ENCODE peak calls at places on chromosomes 6 and 20, in nine cellular contexts. One of them, this sample, is unnamed.

GRCh38 chr6:81683928-81684327 is 68.6 kb downstream of the TENT5A start:
- DNase-seq in neural progenitor cell: no peak
- DNase-seq in GM23248: peak; percentile 15
- DNase-seq in MM.1S: no peak
- DNase-seq in OCI-LY7: no peak
- DNase-seq in GM23338: no peak
- DNase-seq in hepatocyte: no peak
- DNase-seq in PC-3: no peak
- DNase-seq in SK-N-SH: peak; percentile 6
- DNase-seq in this sample: no peak

GRCh38 chr6:39558791-39559190 is 166.4 kb downstream of the KIF6 start:
- DNase-seq in neural progenitor cell: no peak
- DNase-seq in GM23248: no peak
- DNase-seq in MM.1S: no peak
- DNase-seq in OCI-LY7: no peak
- DNase-seq in GM23338: no peak
- DNase-seq in hepatocyte: no peak
- DNase-seq in PC-3: no peak
- DNase-seq in SK-N-SH: no peak
- DNase-seq in this sample: no peak

GRCh38 chr20:48716086-48716485 is 111.7 kb downstream of the PREX1 start:
- DNase-seq in neural progenitor cell: no peak
- DNase-seq in GM23248: no peak
- DNase-seq in MM.1S: no peak
- DNase-seq in OCI-LY7: no peak
- DNase-seq in GM23338: no peak
- DNase-seq in hepatocyte: no peak
- DNase-seq in PC-3: no peak
- DNase-seq in SK-N-SH: no peak
- DNase-seq in this sample: no peak

GRCh38 chr6:4397307-4397706 is 261.9 kb upstream of the ECI2 start:
- DNase-seq in neural progenitor cell: no peak
- DNase-seq in GM23248: no peak
- DNase-seq in MM.1S: no peak
- DNase-seq in OCI-LY7: no peak
- DNase-seq in GM23338: no peak
- DNase-seq in hepatocyte: no peak
- DNase-seq in PC-3: no peak
- DNase-seq in SK-N-SH: no peak
- DNase-seq in this sample: no peak

GRCh38 chr6:89843070-89843469 is 13.4 kb downstream of the CASP8AP2 start:
- DNase-seq in neural progenitor cell: no peak
- DNase-seq in GM23248: peak; percentile 67
- DNase-seq in MM.1S: no peak
- DNase-seq in OCI-LY7: no peak
- DNase-seq in GM23338: no peak
- DNase-seq in hepatocyte: no peak
- DNase-seq in PC-3: peak; percentile 23
- DNase-seq in SK-N-SH: no peak
- DNase-seq in this sample: no peak

GRCh38 chr6:168222261-168222660 is 97.3 kb downstream of the DACT2 start:
- DNase-seq in neural progenitor cell: no peak
- DNase-seq in GM23248: no peak
- DNase-seq in MM.1S: no peak
- DNase-seq in OCI-LY7: no peak
- DNase-seq in GM23338: no peak
- DNase-seq in hepatocyte: no peak
- DNase-seq in PC-3: no peak
- DNase-seq in SK-N-SH: no peak
- DNase-seq in this sample: no peak

GRCh38 chr6:150251566-150252186 is 108.8 kb downstream of the PPP1R14C start:
- DNase-seq in neural progenitor cell: no peak
- DNase-seq in GM23248: no peak
- DNase-seq in MM.1S: no peak
- DNase-seq in OCI-LY7: no peak
- DNase-seq in GM23338: no peak
- DNase-seq in hepatocyte: no peak
- DNase-seq in PC-3: no peak
- DNase-seq in SK-N-SH: no peak
- DNase-seq in this sample: no peak

GRCh38 chr20:35146299-35146921 is 726 bp downstream of the EDEM2 start:
- DNase-seq in neural progenitor cell: peak; percentile 65
- DNase-seq in GM23248: peak; percentile 70
- DNase-seq in MM.1S: peak; percentile 11
- DNase-seq in OCI-LY7: peak; percentile 14
- DNase-seq in GM23338: peak; percentile 75
- DNase-seq in hepatocyte: peak; percentile 47
- DNase-seq in PC-3: peak; percentile 47
- DNase-seq in SK-N-SH: peak; percentile 71
- DNase-seq in this sample: no peak

GRCh38 chr6:97705568-97705967 is 422.6 kb upstream of the MMS22L start:
- DNase-seq in neural progenitor cell: peak; percentile 73
- DNase-seq in GM23248: peak; percentile 42
- DNase-seq in MM.1S: no peak
- DNase-seq in OCI-LY7: peak; percentile 7
- DNase-seq in GM23338: peak; percentile 86
- DNase-seq in hepatocyte: no peak
- DNase-seq in PC-3: peak; percentile 9
- DNase-seq in SK-N-SH: peak; percentile 17
- DNase-seq in this sample: peak; percentile 7

GRCh38 chr6:36054965-36055364 is 27.4 kb downstream of the MAPK14 start:
- DNase-seq in neural progenitor cell: no peak
- DNase-seq in GM23248: no peak
- DNase-seq in MM.1S: peak; percentile 19
- DNase-seq in OCI-LY7: no peak
- DNase-seq in GM23338: no peak
- DNase-seq in hepatocyte: no peak
- DNase-seq in PC-3: no peak
- DNase-seq in SK-N-SH: no peak
- DNase-seq in this sample: no peak

GRCh38 chr6:44800171-44800671 is 412.7 kb downstream of the CDC5L start:
- DNase-seq in neural progenitor cell: peak; percentile 23
- DNase-seq in GM23248: peak; percentile 51
- DNase-seq in MM.1S: no peak
- DNase-seq in OCI-LY7: no peak
- DNase-seq in GM23338: no peak
- DNase-seq in hepatocyte: peak; percentile 80
- DNase-seq in PC-3: peak; percentile 27
- DNase-seq in SK-N-SH: no peak
- DNase-seq in this sample: no peak

GRCh38 chr20:50569864-50570836 is 60.0 kb downstream of the PTPN1 start:
- DNase-seq in neural progenitor cell: peak; percentile 56
- DNase-seq in GM23248: peak; percentile 57
- DNase-seq in MM.1S: peak; percentile 24
- DNase-seq in OCI-LY7: peak; percentile 38
- DNase-seq in GM23338: peak; percentile 72
- DNase-seq in hepatocyte: no peak
- DNase-seq in PC-3: peak; percentile 40
- DNase-seq in SK-N-SH: no peak
- DNase-seq in this sample: peak; percentile 15

GRCh38 chr6:37695273-37695672 is 2.4 kb downstream of the MDGA1 start:
- DNase-seq in neural progenitor cell: peak; percentile 42
- DNase-seq in GM23248: no peak
- DNase-seq in MM.1S: no peak
- DNase-seq in OCI-LY7: no peak
- DNase-seq in GM23338: no peak
- DNase-seq in hepatocyte: no peak
- DNase-seq in PC-3: no peak
- DNase-seq in SK-N-SH: no peak
- DNase-seq in this sample: no peak

GRCh38 chr6:37696841-37697735 is 595 bp downstream of the MDGA1 start:
- DNase-seq in neural progenitor cell: peak; percentile 55
- DNase-seq in GM23248: peak; percentile 61
- DNase-seq in MM.1S: peak; percentile 13
- DNase-seq in OCI-LY7: no peak
- DNase-seq in GM23338: no peak
- DNase-seq in hepatocyte: peak; percentile 48
- DNase-seq in PC-3: no peak
- DNase-seq in SK-N-SH: peak; percentile 82
- DNase-seq in this sample: no peak

GRCh38 chr6:37694259-37694658 is 3.4 kb downstream of the MDGA1 start:
- DNase-seq in neural progenitor cell: no peak
- DNase-seq in GM23248: no peak
- DNase-seq in MM.1S: no peak
- DNase-seq in OCI-LY7: no peak
- DNase-seq in GM23338: no peak
- DNase-seq in hepatocyte: no peak
- DNase-seq in PC-3: no peak
- DNase-seq in SK-N-SH: no peak
- DNase-seq in this sample: no peak

GRCh38 chr6:37696220-37696840 is 1.4 kb downstream of the MDGA1 start:
- DNase-seq in neural progenitor cell: peak; percentile 66
- DNase-seq in GM23248: peak; percentile 79
- DNase-seq in MM.1S: no peak
- DNase-seq in OCI-LY7: no peak
- DNase-seq in GM23338: peak; percentile 56
- DNase-seq in hepatocyte: peak; percentile 32
- DNase-seq in PC-3: peak; percentile 41
- DNase-seq in SK-N-SH: peak; percentile 66
- DNase-seq in this sample: no peak

DNA sequence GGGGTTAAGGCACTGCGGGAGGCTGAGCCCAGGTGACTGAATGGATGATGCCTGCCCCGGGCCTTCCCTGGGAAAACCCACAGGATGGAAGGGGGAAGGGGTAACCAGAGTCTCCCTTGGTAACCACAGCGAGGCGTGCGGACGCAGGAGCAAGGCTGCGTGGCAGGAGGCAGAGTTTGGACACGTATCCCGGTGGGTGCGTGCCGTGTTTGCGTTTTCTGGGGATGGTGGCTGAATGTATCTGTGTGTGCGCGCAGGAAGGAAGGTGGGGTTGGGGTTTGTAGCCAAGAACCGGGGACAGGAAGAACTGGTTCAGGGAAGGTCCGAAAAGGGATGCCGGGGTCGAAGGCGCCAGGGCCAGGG is 1.8 kb downstream of the MDGA1 start:
- DNase-seq in neural progenitor cell: no peak
- DNase-seq in GM23248: peak; percentile 38
- DNase-seq in MM.1S: no peak
- DNase-seq in OCI-LY7: no peak
- DNase-seq in GM23338: no peak
- DNase-seq in hepatocyte: no peak
- DNase-seq in PC-3: peak; percentile 12
- DNase-seq in SK-N-SH: peak; percentile 58
- DNase-seq in this sample: no peak
- TF ChIP-seq EZH2phosphoT487 in neural progenitor cell: peak; percentile 91
- TF ChIP-seq EZH2phosphoT487 in GM23248: no peak
- TF ChIP-seq EZH2phosphoT487 in MM.1S: no peak
- TF ChIP-seq EZH2phosphoT487 in OCI-LY7: no peak
- TF ChIP-seq EZH2phosphoT487 in GM23338: no peak
- TF ChIP-seq EZH2phosphoT487 in hepatocyte: no peak
- TF ChIP-seq EZH2phosphoT487 in PC-3: no peak
- TF ChIP-seq EZH2phosphoT487 in SK-N-SH: no peak
- TF ChIP-seq EZH2phosphoT487 in this sample: no peak

DNA sequence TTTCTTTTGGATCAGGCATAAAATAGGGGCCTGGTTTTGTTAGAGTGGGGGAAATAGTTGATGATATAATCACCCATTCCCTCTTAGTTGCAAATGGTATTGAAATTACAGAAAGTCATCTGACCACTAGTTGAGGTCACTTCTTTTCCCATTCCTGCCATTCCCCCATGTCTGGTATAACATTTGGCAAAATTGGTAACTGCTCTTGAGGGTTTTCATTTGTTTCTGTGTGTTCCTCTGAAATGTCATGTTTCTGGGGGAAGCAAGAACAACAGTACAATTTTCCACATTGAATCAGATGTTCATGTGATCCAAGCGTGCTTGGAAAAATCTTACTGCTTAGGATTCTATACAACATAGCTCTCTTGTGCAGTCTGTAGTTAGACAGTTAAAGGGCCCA is 7.3 kb downstream of the AIG1 start:
- DNase-seq in neural progenitor cell: no peak
- DNase-seq in GM23248: peak; percentile 41
- DNase-seq in MM.1S: no peak
- DNase-seq in OCI-LY7: no peak
- DNase-seq in GM23338: no peak
- DNase-seq in hepatocyte: no peak
- DNase-seq in PC-3: no peak
- DNase-seq in SK-N-SH: no peak
- DNase-seq in this sample: no peak
- TF ChIP-seq EZH2phosphoT487 in neural progenitor cell: no peak
- TF ChIP-seq EZH2phosphoT487 in GM23248: no peak
- TF ChIP-seq EZH2phosphoT487 in MM.1S: no peak
- TF ChIP-seq EZH2phosphoT487 in OCI-LY7: no peak
- TF ChIP-seq EZH2phosphoT487 in GM23338: no peak
- TF ChIP-seq EZH2phosphoT487 in hepatocyte: no peak
- TF ChIP-seq EZH2phosphoT487 in PC-3: no peak
- TF ChIP-seq EZH2phosphoT487 in SK-N-SH: no peak
- TF ChIP-seq EZH2phosphoT487 in this sample: no peak

DNA sequence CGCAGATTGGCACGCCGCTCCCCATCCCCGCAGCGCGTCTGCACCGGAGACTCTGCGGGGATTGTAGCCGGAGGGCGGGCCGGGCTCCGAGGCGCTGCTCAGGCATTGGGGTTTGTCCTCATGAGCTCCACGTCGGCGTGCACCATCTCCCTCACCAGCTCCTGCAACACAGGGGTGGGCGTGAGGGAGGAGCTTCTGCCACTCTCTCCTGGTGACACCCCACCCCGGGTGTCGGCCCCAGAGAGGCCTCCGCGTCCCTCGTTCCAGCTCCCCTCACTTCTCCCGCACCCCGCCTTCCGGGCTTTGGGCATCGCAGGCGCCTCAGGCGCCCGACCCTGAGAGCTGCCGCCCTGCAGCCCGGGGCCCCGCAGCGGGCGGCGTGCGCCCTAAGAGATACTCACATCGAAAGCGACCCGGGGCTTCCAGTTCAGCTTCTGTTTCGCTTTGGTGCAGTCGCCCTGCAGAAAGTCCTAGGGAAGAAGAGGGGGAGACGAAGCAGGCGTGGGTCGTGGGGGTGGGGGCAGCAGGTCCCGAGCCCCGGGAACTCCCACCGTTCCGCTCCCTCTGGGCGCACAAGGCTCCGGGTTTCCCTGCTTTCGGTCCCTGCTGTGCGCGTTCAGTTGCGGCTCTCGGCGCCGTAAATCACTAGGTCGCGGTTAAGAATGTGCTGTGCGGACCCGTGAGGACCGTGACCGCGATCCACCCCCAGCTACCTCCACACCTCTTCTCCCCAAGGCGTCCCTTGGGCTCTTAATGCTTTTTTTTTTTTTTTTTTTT is 14.5 kb downstream of the FOXC1 start:
- DNase-seq in neural progenitor cell: peak; percentile 71
- DNase-seq in GM23248: no peak
- DNase-seq in MM.1S: no peak
- DNase-seq in OCI-LY7: no peak
- DNase-seq in GM23338: peak; percentile 65
- DNase-seq in hepatocyte: peak; percentile 24
- DNase-seq in PC-3: no peak
- DNase-seq in SK-N-SH: no peak
- DNase-seq in this sample: no peak
- TF ChIP-seq EZH2phosphoT487 in neural progenitor cell: peak; percentile 72
- TF ChIP-seq EZH2phosphoT487 in GM23248: no peak
- TF ChIP-seq EZH2phosphoT487 in MM.1S: no peak
- TF ChIP-seq EZH2phosphoT487 in OCI-LY7: no peak
- TF ChIP-seq EZH2phosphoT487 in GM23338: peak; percentile 80
- TF ChIP-seq EZH2phosphoT487 in hepatocyte: peak; percentile 59
- TF ChIP-seq EZH2phosphoT487 in PC-3: no peak
- TF ChIP-seq EZH2phosphoT487 in SK-N-SH: no peak
- TF ChIP-seq EZH2phosphoT487 in this sample: no peak

DNA sequence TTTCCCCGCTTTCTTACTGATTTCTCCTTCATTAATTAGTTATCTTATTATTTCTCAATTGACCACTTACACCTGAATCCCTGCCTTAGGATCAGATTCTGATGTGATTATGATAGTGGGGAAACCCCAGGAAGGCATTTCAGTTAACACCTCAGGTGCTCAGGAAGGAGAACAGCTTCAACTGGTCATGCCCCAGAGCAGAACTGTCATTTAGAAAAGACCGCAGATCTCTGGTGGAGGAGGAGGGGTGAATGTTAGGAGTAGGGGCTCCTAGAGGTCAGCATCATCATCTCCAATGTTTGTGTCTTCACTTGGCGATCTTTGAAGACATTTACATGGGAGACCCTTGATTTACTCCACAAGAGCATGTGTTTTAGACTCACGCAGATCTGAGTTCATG is 44.5 kb downstream of the PROKR2 start:
- DNase-seq in neural progenitor cell: no peak
- DNase-seq in GM23248: no peak
- DNase-seq in MM.1S: no peak
- DNase-seq in OCI-LY7: no peak
- DNase-seq in GM23338: no peak
- DNase-seq in hepatocyte: no peak
- DNase-seq in PC-3: no peak
- DNase-seq in SK-N-SH: no peak
- DNase-seq in this sample: no peak
- TF ChIP-seq EZH2phosphoT487 in neural progenitor cell: no peak
- TF ChIP-seq EZH2phosphoT487 in GM23248: no peak
- TF ChIP-seq EZH2phosphoT487 in MM.1S: no peak
- TF ChIP-seq EZH2phosphoT487 in OCI-LY7: no peak
- TF ChIP-seq EZH2phosphoT487 in GM23338: no peak
- TF ChIP-seq EZH2phosphoT487 in hepatocyte: no peak
- TF ChIP-seq EZH2phosphoT487 in PC-3: no peak
- TF ChIP-seq EZH2phosphoT487 in SK-N-SH: no peak
- TF ChIP-seq EZH2phosphoT487 in this sample: no peak